ENCODE peak calls at places on chromosomes 2 and 18, in four cellular contexts. F is AG10803, B is coronary artery, C is cardiac muscle cell. E is an unnamed sample.

GRCh38 chr2:11941201-11942041 is 195.0 kb downstream of the LPIN1 start:
- DNase-seq in C (peak; percentile 16), B (no peak), F (no peak), E (no peak)

GRCh38 chr18:46859855-46860254 is 57.5 kb downstream of the PIAS2 start:
- DNase-seq in F (peak; percentile 15), B (no peak), C (peak; percentile 34), E (no peak)

GRCh38 chr18:6414723-6415362 is at the start of gene L3MBTL4:
- DNase-seq in F (no peak), C (no peak), B (no peak), E (no peak)

GRCh38 chr2:33033524-33034150 is 86.9 kb downstream of the LTBP1 start:
- DNase-seq in C (peak; percentile 75), B (no peak), F (peak; percentile 67), E (no peak)

GRCh38 chr2:37365669-37366068 is 21.2 kb downstream of the QPCT start:
- DNase-seq in C (no peak), F (peak; percentile 64), B (no peak), E (no peak)

GRCh38 chr2:182831912-182832311 is 34.5 kb downstream of the FRZB start:
- DNase-seq in B (no peak), F (no peak), C (no peak), E (no peak)

GRCh38 chr2:134146620-134147019 is 107.3 kb upstream of the MGAT5 start:
- DNase-seq in F (peak; percentile 79), C (no peak), B (no peak), E (no peak)

GRCh38 chr2:176002684-176003225 is 688 bp upstream of the LNPK start:
- DNase-seq in F (peak; percentile 11), B (no peak), C (no peak), E (no peak)

GRCh38 chr2:201971516-201972228 is 62.0 kb upstream of the FZD7 start:
- DNase-seq in B (no peak), C (peak; percentile 33), F (peak; percentile 71), E (no peak)

GRCh38 chr2:74498500-74499268 is 719 bp downstream of the LBX2 start:
- DNase-seq in B (peak; percentile 63), F (no peak), C (no peak), E (no peak)

GRCh38 chr18:62814114-62814759 is 98.9 kb downstream of the PHLPP1 start:
- DNase-seq in B (no peak), C (peak; percentile 24), F (peak; percentile 12), E (no peak)

DNA sequence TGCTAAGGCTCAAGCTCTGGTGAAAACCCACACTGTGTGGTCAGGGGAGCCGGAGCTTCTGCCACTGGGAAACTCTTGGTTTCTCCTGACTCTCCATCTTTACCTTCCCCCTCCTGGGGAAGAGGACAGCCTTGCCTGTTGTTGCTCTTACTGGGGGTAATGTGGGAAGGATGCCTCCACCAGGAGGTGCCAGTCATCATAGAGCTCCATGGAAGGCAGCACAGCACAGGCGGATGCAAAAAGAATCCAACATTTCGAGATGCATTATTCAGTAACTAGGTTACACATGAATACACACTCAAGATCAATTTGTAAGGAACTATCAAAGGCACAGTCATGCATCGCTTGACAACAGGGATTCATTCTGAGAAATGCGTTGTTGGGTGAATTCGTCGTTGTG is 322.6 kb downstream of the AFF3 start:
- DNase-seq in F (no peak), B (no peak), C (no peak), E (no peak)
- TF ChIP-seq CTCF in F (no peak), B (no peak), C (no peak), E (no peak)

GRCh38 chr2:85772019-85772745 is 18.4 kb downstream of the ATOH8 start:
- DNase-seq in C (peak; percentile 100), B (peak; percentile 100), F (peak; percentile 100), E (no peak)
- TF ChIP-seq CTCF in C (peak; percentile 22), B (no peak), F (peak; percentile 46), E (no peak)

GRCh38 chr18:3624546-3624817 is 174.5 kb downstream of the TGIF1 start:
- DNase-seq in B (no peak), F (no peak), C (no peak), E (no peak)
- TF ChIP-seq CTCF in B (no peak), F (no peak), C (no peak), E (no peak)

DNA sequence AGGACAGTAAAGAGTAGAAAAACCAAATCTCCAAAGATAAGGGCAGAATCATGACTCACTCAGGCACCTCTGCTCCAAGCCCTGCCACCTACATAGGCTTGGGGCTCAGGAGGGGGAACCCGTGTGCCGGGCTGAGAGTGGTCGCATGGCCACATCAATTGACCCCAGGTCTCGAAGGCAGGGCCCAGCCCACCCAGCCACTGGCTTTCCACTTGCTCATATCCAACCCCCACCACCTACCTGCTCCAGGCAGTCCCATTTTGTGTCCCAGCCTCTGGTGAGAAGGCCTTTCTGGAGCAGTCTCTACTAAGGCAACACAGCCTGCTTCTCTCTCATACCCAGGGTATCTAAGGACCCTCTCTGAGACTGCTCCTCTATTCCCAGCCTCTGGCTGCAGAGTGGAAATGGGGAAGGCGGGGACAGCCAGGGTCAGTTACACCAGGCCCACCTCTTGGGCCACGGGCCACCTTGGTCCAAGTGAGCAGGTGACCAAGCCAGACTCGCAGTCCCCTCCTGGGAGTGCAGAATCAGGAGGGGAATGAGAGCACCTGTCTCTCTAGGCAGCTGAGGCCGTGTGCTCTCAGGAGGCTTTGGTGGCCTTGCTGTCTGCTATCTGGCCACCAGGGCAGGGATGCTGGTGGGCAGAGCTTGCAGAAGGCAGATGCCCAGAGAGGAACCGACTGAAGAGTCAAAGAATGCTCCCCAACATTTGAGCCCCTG is 20.8 kb downstream of the TFCP2L1 start:
- DNase-seq in C (no peak), F (no peak), B (no peak), E (no peak)
- TF ChIP-seq CTCF in C (no peak), F (no peak), B (no peak), E (no peak)